ENCODE peak calls at places on chromosomes 4 and X, in five cellular contexts. U is AG04450, I is cardiac fibroblast, G is ascending aorta, P is fibroblast of lung. R is an unnamed sample.

GRCh38 chr4:38842998-38843397 is 13.6 kb downstream of the TLR6 start:
- DNase-seq in I (no peak), P (no peak), G (no peak), U (no peak), R (no peak)

GRCh38 chrX:33415454-33415853 is 204.1 kb upstream of the DMD start:
- DNase-seq in I (no peak), P (no peak), G (no peak), U (no peak), R (no peak)

GRCh38 chrX:110022555-110023448 is 19.9 kb downstream of the TMEM164 start:
- DNase-seq in P (no peak), G (no peak), U (no peak), I (no peak), R (no peak)

GRCh38 chrX:108199691-108200090 is 108.1 kb downstream of the ATG4A start:
- DNase-seq in U (no peak), G (no peak), I (peak), P (peak), R (no peak)

GRCh38 chr4:126784966-126785580 is 847.7 kb upstream of the INTU start:
- DNase-seq in I (no peak), U (no peak), G (no peak), P (peak), R (no peak)

GRCh38 chrX:130110379-130111219 is at the start of gene ELF4:
- DNase-seq in P (peak), I (peak), U (no peak), G (peak), R (no peak)

GRCh38 chrX:9861711-9862110 is 75.5 kb downstream of the SHROOM2 start:
- DNase-seq in U (no peak), P (no peak), G (no peak), I (no peak), R (no peak)

GRCh38 chr4:8304827-8305695 is 35.5 kb downstream of the HTRA3 start:
- DNase-seq in I (no peak), U (no peak), G (peak), P (no peak), R (no peak)

GRCh38 chrX:48090123-48090522 is 18.7 kb upstream of the ZNF630 start:
- DNase-seq in G (no peak), U (no peak), P (no peak), I (no peak), R (no peak)

GRCh38 chr4:184100297-184100885 is 117.3 kb downstream of the ENPP6 start:
- DNase-seq in I (peak), U (no peak), P (no peak), G (no peak), R (no peak)

GRCh38 chr4:42750831-42751230 is 93.9 kb upstream of the ATP8A1 start:
- DNase-seq in I (no peak), P (no peak), U (no peak), G (no peak), R (no peak)

GRCh38 chrX:48911407-48912182 is at the start of gene SLC35A2:
- DNase-seq in I (peak), G (peak), P (peak), U (no peak), R (no peak)

DNA sequence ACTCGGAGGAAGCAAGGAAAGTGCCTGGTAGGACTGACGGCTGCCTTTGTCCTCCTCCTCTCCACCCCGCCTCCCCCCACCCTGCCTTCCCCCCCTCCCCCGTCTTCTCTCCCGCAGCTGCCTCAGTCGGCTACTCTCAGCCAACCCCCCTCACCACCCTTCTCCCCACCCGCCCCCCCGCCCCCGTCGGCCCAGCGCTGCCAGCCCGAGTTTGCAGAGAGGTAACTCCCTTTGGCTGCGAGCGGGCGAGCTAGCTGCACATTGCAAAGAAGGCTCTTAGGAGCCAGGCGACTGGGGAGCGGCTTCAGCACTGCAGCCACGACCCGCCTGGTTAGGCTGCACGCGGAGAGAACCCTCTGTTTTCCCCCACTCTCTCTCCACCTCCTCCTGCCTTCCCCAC is 460 bp downstream of the AR start:
- DNase-seq in I (no peak), U (no peak), G (no peak), P (peak), R (no peak)
- H3K4me3 ChIP-seq in I (peak), U (peak), G (peak), P (peak), R (peak)

GRCh38 chrX:68914337-68914989 is 85.6 kb downstream of the EFNB1 start:
- DNase-seq in G (no peak), I (no peak), P (no peak), U (no peak), R (no peak)
- H3K4me3 ChIP-seq in G (no peak), I (no peak), P (no peak), U (no peak), R (no peak)

GRCh38 chr4:150583287-150584197 is 1.6 kb downstream of the MAB21L2 start:
- DNase-seq in P (peak), I (peak), U (no peak), G (no peak), R (no peak)
- H3K4me3 ChIP-seq in P (peak), I (peak), U (peak), G (peak), R (peak)

GRCh38 chrX:19349263-19349662 is 5.5 kb downstream of the PDHA1 start:
- DNase-seq in U (no peak), I (no peak), P (no peak), G (no peak), R (no peak)
- H3K4me3 ChIP-seq in U (no peak), I (no peak), P (no peak), G (no peak), R (no peak)